ENCODE peak calls at places on chromosome 3, in ten cellular contexts. A is ELR; I is fibroblast of villous mesenchyme; H is GM03348; B is GDM1; N is activated CD8-positive, alpha-beta memory T cell treated with anti-CD3 and anti-CD28 coated beads, Interleukin-2, amount 10 ng/mL, durations not matched to agents 7 days and 5 days; C is left cardiac atrium; S is esophagus muscularis mucosa; U is tibial artery; G is renal cortical epithelial cell. Z is an unnamed sample.

GRCh38 chr3:23991236-23992050 is 46.4 kb downstream of the NR1D2 start:
- DNase-seq in H (peak; percentile 15), N (no peak), A (no peak), U (no peak), S (no peak), I (peak; percentile 83), G (no peak), B (no peak), C (no peak), Z (no peak)

GRCh38 chr3:170584585-170585007 is 1.3 kb downstream of the SLC7A14 start:
- DNase-seq in H (peak; percentile 83), I (peak; percentile 69), C (peak; percentile 75), N (peak; percentile 65), A (peak; percentile 79), U (peak; percentile 74), S (no peak), B (peak; percentile 1), G (peak; percentile 38), Z (peak; percentile 55)

GRCh38 chr3:172546628-172547214 is 23.5 kb upstream of the TNFSF10 start:
- DNase-seq in B (no peak), A (no peak), G (no peak), C (no peak), H (no peak), N (no peak), I (no peak), U (no peak), S (no peak), Z (no peak)

GRCh38 chr3:13179181-13179580 is 106.0 kb upstream of the IQSEC1 start:
- DNase-seq in U (no peak), I (no peak), A (no peak), H (no peak), C (no peak), B (no peak), G (no peak), S (no peak), N (no peak), Z (no peak)

GRCh38 chr3:138629526-138629925 is 21.0 kb downstream of the FAIM start:
- DNase-seq in S (no peak), H (no peak), N (no peak), U (no peak), C (no peak), A (no peak), I (no peak), G (no peak), B (no peak), Z (no peak)

GRCh38 chr3:160454995-160455394 is 5.4 kb upstream of the TRIM59 start:
- DNase-seq in U (no peak), B (no peak), G (no peak), H (no peak), C (no peak), N (no peak), I (no peak), A (no peak), S (no peak), Z (no peak)

GRCh38 chr3:47047673-47048072 is 68.2 kb downstream of the NBEAL2 start:
- DNase-seq in C (no peak), G (no peak), S (no peak), H (no peak), U (no peak), B (no peak), A (no peak), I (no peak), N (no peak), Z (no peak)

GRCh38 chr3:14391033-14391432 is 11.4 kb upstream of the SLC6A6 start:
- DNase-seq in U (peak; percentile 87), H (peak; percentile 74), G (peak; percentile 74), I (peak; percentile 75), N (no peak), A (peak; percentile 36), B (no peak), C (peak; percentile 52), S (no peak), Z (no peak)

GRCh38 chr3:30310251-30310954 is 296.0 kb upstream of the TGFBR2 start:
- DNase-seq in S (no peak), H (no peak), U (no peak), B (no peak), I (peak; percentile 62), N (no peak), G (no peak), C (no peak), A (no peak), Z (no peak)

GRCh38 chr3:167032267-167032876 is 347.7 kb downstream of the ZBBX start:
- DNase-seq in G (peak; percentile 78), S (no peak), B (peak; percentile 11), I (peak; percentile 45), A (peak; percentile 75), N (no peak), C (no peak), H (peak; percentile 11), U (no peak), Z (peak; percentile 78)

GRCh38 chr3:45362768-45363167 is 25.6 kb upstream of the LARS2 start:
- DNase-seq in S (no peak), N (no peak), B (no peak), G (peak; percentile 75), H (no peak), A (peak; percentile 15), U (no peak), I (peak; percentile 52), C (no peak), Z (no peak)

GRCh38 chr3:71087109-71088018 is 496.2 kb downstream of the FOXP1 start:
- DNase-seq in N (peak; percentile 70), U (no peak), S (no peak), B (no peak), I (peak; percentile 55), C (no peak), H (no peak), G (no peak), A (peak; percentile 69), Z (peak; percentile 52)

GRCh38 chr3:156678216-156678615 is 3.8 kb downstream of the TIPARP start:
- DNase-seq in G (no peak), A (no peak), N (no peak), I (no peak), C (no peak), B (no peak), U (no peak), S (no peak), H (no peak), Z (peak; percentile 34)

GRCh38 chr3:142366434-142366833 is 81.4 kb downstream of the XRN1 start:
- DNase-seq in S (no peak), I (no peak), C (no peak), U (no peak), G (no peak), N (no peak), H (no peak), B (no peak), A (peak; percentile 37), Z (peak; percentile 62)

GRCh38 chr3:190676477-190676876 is 162.6 kb downstream of the IL1RAP start:
- DNase-seq in H (no peak), G (no peak), I (no peak), A (peak; percentile 45), C (no peak), U (no peak), B (no peak), S (no peak), N (no peak), Z (no peak)

GRCh38 chr3:184815046-184815930 is 3.3 kb downstream of the VPS8 start:
- DNase-seq in N (no peak), I (peak; percentile 93), A (peak; percentile 93), S (peak; percentile 53), C (no peak), U (no peak), H (no peak), G (peak; percentile 13), B (no peak), Z (no peak)